ENCODE peak calls at places on chromosomes 11 and 22, in ten cellular contexts. One of them, this sample, is unnamed.

GRCh38 chr11:118304809-118305248 is 299 bp downstream of the CD3E start:
- DNase-seq in NCI-H2171: no peak
- DNase-seq in ovary: no peak
- DNase-seq in OCI-LY7: no peak
- DNase-seq in HT1080: no peak
- DNase-seq in AG08395: no peak
- DNase-seq in kidney: no peak
- DNase-seq in activated CD4-positive, alpha-beta T cell treated with anti-CD3 and anti-CD28 coated beads, Interleukin-2, amount 50 U/mL, for 4 hours: peak; percentile 21
- DNase-seq in heart left ventricle: no peak
- DNase-seq in nucleus accumbens: no peak
- DNase-seq in this sample: no peak

GRCh38 chr11:71927813-71928738 is at the start of gene XNDC1N:
- DNase-seq in kidney: peak; percentile 78
- DNase-seq in HT1080: peak; percentile 88
- DNase-seq in OCI-LY7: peak; percentile 92
- DNase-seq in nucleus accumbens: peak; percentile 96
- DNase-seq in NCI-H2171: peak; percentile 88
- DNase-seq in heart left ventricle: peak; percentile 55
- DNase-seq in activated CD4-positive, alpha-beta T cell treated with anti-CD3 and anti-CD28 coated beads, Interleukin-2, amount 50 U/mL, for 4 hours: peak; percentile 67
- DNase-seq in ovary: peak; percentile 80
- DNase-seq in AG08395: peak; percentile 88
- DNase-seq in this sample: peak; percentile 87

GRCh38 chr11:11618973-11619435 is 2.8 kb downstream of the GALNT18 start:
- DNase-seq in AG08395: no peak
- DNase-seq in ovary: no peak
- DNase-seq in kidney: no peak
- DNase-seq in heart left ventricle: no peak
- DNase-seq in nucleus accumbens: no peak
- DNase-seq in NCI-H2171: no peak
- DNase-seq in HT1080: no peak
- DNase-seq in OCI-LY7: no peak
- DNase-seq in activated CD4-positive, alpha-beta T cell treated with anti-CD3 and anti-CD28 coated beads, Interleukin-2, amount 50 U/mL, for 4 hours: no peak
- DNase-seq in this sample: no peak

GRCh38 chr11:2002807-2003206 is 5.2 kb upstream of the H19 start:
- DNase-seq in AG08395: no peak
- DNase-seq in heart left ventricle: no peak
- DNase-seq in kidney: no peak
- DNase-seq in OCI-LY7: no peak
- DNase-seq in ovary: no peak
- DNase-seq in HT1080: no peak
- DNase-seq in nucleus accumbens: no peak
- DNase-seq in activated CD4-positive, alpha-beta T cell treated with anti-CD3 and anti-CD28 coated beads, Interleukin-2, amount 50 U/mL, for 4 hours: no peak
- DNase-seq in NCI-H2171: no peak
- DNase-seq in this sample: no peak

GRCh38 chr22:24952837-24953293 is 349 bp downstream of the KIAA1671 start:
- DNase-seq in OCI-LY7: no peak
- DNase-seq in kidney: peak; percentile 86
- DNase-seq in heart left ventricle: peak; percentile 41
- DNase-seq in AG08395: peak; percentile 66
- DNase-seq in ovary: peak; percentile 71
- DNase-seq in HT1080: peak; percentile 73
- DNase-seq in nucleus accumbens: no peak
- DNase-seq in NCI-H2171: peak; percentile 58
- DNase-seq in activated CD4-positive, alpha-beta T cell treated with anti-CD3 and anti-CD28 coated beads, Interleukin-2, amount 50 U/mL, for 4 hours: no peak
- DNase-seq in this sample: peak; percentile 19

GRCh38 chr22:17570851-17571631 is 7.7 kb downstream of the SLC25A18 start:
- DNase-seq in activated CD4-positive, alpha-beta T cell treated with anti-CD3 and anti-CD28 coated beads, Interleukin-2, amount 50 U/mL, for 4 hours: no peak
- DNase-seq in HT1080: no peak
- DNase-seq in kidney: peak; percentile 89
- DNase-seq in ovary: peak; percentile 86
- DNase-seq in AG08395: peak; percentile 88
- DNase-seq in nucleus accumbens: peak; percentile 69
- DNase-seq in NCI-H2171: no peak
- DNase-seq in OCI-LY7: no peak
- DNase-seq in heart left ventricle: peak; percentile 96
- DNase-seq in this sample: peak; percentile 68

GRCh38 chr11:119065369-119065768 is 2.2 kb upstream of the VPS11 start:
- DNase-seq in OCI-LY7: peak; percentile 61
- DNase-seq in HT1080: peak; percentile 29
- DNase-seq in NCI-H2171: no peak
- DNase-seq in AG08395: peak; percentile 51
- DNase-seq in nucleus accumbens: no peak
- DNase-seq in heart left ventricle: no peak
- DNase-seq in activated CD4-positive, alpha-beta T cell treated with anti-CD3 and anti-CD28 coated beads, Interleukin-2, amount 50 U/mL, for 4 hours: peak; percentile 35
- DNase-seq in ovary: no peak
- DNase-seq in kidney: no peak
- DNase-seq in this sample: peak; percentile 33

GRCh38 chr11:20880094-20880493 is 210.7 kb downstream of the NELL1 start:
- DNase-seq in nucleus accumbens: no peak
- DNase-seq in NCI-H2171: no peak
- DNase-seq in heart left ventricle: no peak
- DNase-seq in ovary: no peak
- DNase-seq in HT1080: no peak
- DNase-seq in AG08395: no peak
- DNase-seq in kidney: no peak
- DNase-seq in activated CD4-positive, alpha-beta T cell treated with anti-CD3 and anti-CD28 coated beads, Interleukin-2, amount 50 U/mL, for 4 hours: no peak
- DNase-seq in OCI-LY7: no peak
- DNase-seq in this sample: no peak

GRCh38 chr11:20087118-20087521 is 73.2 kb downstream of the DBX1 start:
- DNase-seq in kidney: no peak
- DNase-seq in NCI-H2171: no peak
- DNase-seq in HT1080: no peak
- DNase-seq in nucleus accumbens: no peak
- DNase-seq in heart left ventricle: no peak
- DNase-seq in activated CD4-positive, alpha-beta T cell treated with anti-CD3 and anti-CD28 coated beads, Interleukin-2, amount 50 U/mL, for 4 hours: no peak
- DNase-seq in ovary: no peak
- DNase-seq in AG08395: peak; percentile 36
- DNase-seq in OCI-LY7: no peak
- DNase-seq in this sample: no peak

GRCh38 chr22:40679964-40680818 is 907 bp downstream of the MCHR1 start:
- DNase-seq in HT1080: no peak
- DNase-seq in ovary: no peak
- DNase-seq in kidney: no peak
- DNase-seq in NCI-H2171: no peak
- DNase-seq in AG08395: peak; percentile 21
- DNase-seq in OCI-LY7: no peak
- DNase-seq in nucleus accumbens: no peak
- DNase-seq in heart left ventricle: no peak
- DNase-seq in activated CD4-positive, alpha-beta T cell treated with anti-CD3 and anti-CD28 coated beads, Interleukin-2, amount 50 U/mL, for 4 hours: no peak
- DNase-seq in this sample: no peak

GRCh38 chr11:113991170-113991569 is 16.3 kb downstream of the HTR3A start:
- DNase-seq in nucleus accumbens: no peak
- DNase-seq in AG08395: peak; percentile 48
- DNase-seq in ovary: no peak
- DNase-seq in NCI-H2171: no peak
- DNase-seq in OCI-LY7: no peak
- DNase-seq in HT1080: no peak
- DNase-seq in activated CD4-positive, alpha-beta T cell treated with anti-CD3 and anti-CD28 coated beads, Interleukin-2, amount 50 U/mL, for 4 hours: no peak
- DNase-seq in heart left ventricle: no peak
- DNase-seq in kidney: no peak
- DNase-seq in this sample: no peak

GRCh38 chr11:124861670-124862069 is 3.6 kb upstream of the ROBO3 start:
- DNase-seq in ovary: no peak
- DNase-seq in nucleus accumbens: no peak
- DNase-seq in heart left ventricle: no peak
- DNase-seq in activated CD4-positive, alpha-beta T cell treated with anti-CD3 and anti-CD28 coated beads, Interleukin-2, amount 50 U/mL, for 4 hours: no peak
- DNase-seq in HT1080: no peak
- DNase-seq in NCI-H2171: no peak
- DNase-seq in AG08395: no peak
- DNase-seq in OCI-LY7: no peak
- DNase-seq in kidney: no peak
- DNase-seq in this sample: no peak

GRCh38 chr11:130215531-130216220 is 56.1 kb downstream of the ST14 start:
- DNase-seq in activated CD4-positive, alpha-beta T cell treated with anti-CD3 and anti-CD28 coated beads, Interleukin-2, amount 50 U/mL, for 4 hours: no peak
- DNase-seq in kidney: peak; percentile 32
- DNase-seq in nucleus accumbens: no peak
- DNase-seq in HT1080: no peak
- DNase-seq in AG08395: no peak
- DNase-seq in OCI-LY7: no peak
- DNase-seq in heart left ventricle: no peak
- DNase-seq in ovary: no peak
- DNase-seq in NCI-H2171: no peak
- DNase-seq in this sample: no peak

GRCh38 chr11:45798793-45799441 is 6.0 kb upstream of the SLC35C1 start:
- DNase-seq in kidney: no peak
- DNase-seq in ovary: no peak
- DNase-seq in activated CD4-positive, alpha-beta T cell treated with anti-CD3 and anti-CD28 coated beads, Interleukin-2, amount 50 U/mL, for 4 hours: no peak
- DNase-seq in HT1080: no peak
- DNase-seq in NCI-H2171: no peak
- DNase-seq in heart left ventricle: no peak
- DNase-seq in nucleus accumbens: no peak
- DNase-seq in AG08395: no peak
- DNase-seq in OCI-LY7: no peak
- DNase-seq in this sample: peak; percentile 69

GRCh38 chr11:9875402-9875801 is 211.5 kb downstream of the SWAP70 start:
- DNase-seq in NCI-H2171: no peak
- DNase-seq in OCI-LY7: no peak
- DNase-seq in ovary: no peak
- DNase-seq in HT1080: no peak
- DNase-seq in activated CD4-positive, alpha-beta T cell treated with anti-CD3 and anti-CD28 coated beads, Interleukin-2, amount 50 U/mL, for 4 hours: no peak
- DNase-seq in heart left ventricle: no peak
- DNase-seq in nucleus accumbens: no peak
- DNase-seq in AG08395: no peak
- DNase-seq in kidney: no peak
- DNase-seq in this sample: no peak

GRCh38 chr11:64720167-64720566 is 2.8 kb downstream of the NRXN2 start:
- DNase-seq in HT1080: no peak
- DNase-seq in activated CD4-positive, alpha-beta T cell treated with anti-CD3 and anti-CD28 coated beads, Interleukin-2, amount 50 U/mL, for 4 hours: no peak
- DNase-seq in kidney: no peak
- DNase-seq in AG08395: no peak
- DNase-seq in OCI-LY7: no peak
- DNase-seq in ovary: no peak
- DNase-seq in NCI-H2171: no peak
- DNase-seq in nucleus accumbens: no peak
- DNase-seq in heart left ventricle: no peak
- DNase-seq in this sample: no peak

GRCh38 chr22:50271519-50271970 is 1.4 kb upstream of the MAPK11 start:
- DNase-seq in NCI-H2171: peak; percentile 71
- DNase-seq in kidney: no peak
- DNase-seq in nucleus accumbens: no peak
- DNase-seq in OCI-LY7: peak; percentile 73
- DNase-seq in AG08395: peak; percentile 74
- DNase-seq in heart left ventricle: peak; percentile 69
- DNase-seq in activated CD4-positive, alpha-beta T cell treated with anti-CD3 and anti-CD28 coated beads, Interleukin-2, amount 50 U/mL, for 4 hours: peak; percentile 28
- DNase-seq in HT1080: peak; percentile 47
- DNase-seq in ovary: peak; percentile 70
- DNase-seq in this sample: no peak

GRCh38 chr11:121839821-121840220 is 276.2 kb downstream of the BLID start:
- DNase-seq in OCI-LY7: no peak
- DNase-seq in AG08395: peak; percentile 43
- DNase-seq in nucleus accumbens: no peak
- DNase-seq in kidney: no peak
- DNase-seq in HT1080: no peak
- DNase-seq in heart left ventricle: no peak
- DNase-seq in ovary: no peak
- DNase-seq in activated CD4-positive, alpha-beta T cell treated with anti-CD3 and anti-CD28 coated beads, Interleukin-2, amount 50 U/mL, for 4 hours: no peak
- DNase-seq in NCI-H2171: no peak
- DNase-seq in this sample: no peak

GRCh38 chr22:23537421-23537820 is 42.7 kb downstream of the IGLL1 start:
- DNase-seq in kidney: no peak
- DNase-seq in OCI-LY7: no peak
- DNase-seq in nucleus accumbens: no peak
- DNase-seq in NCI-H2171: no peak
- DNase-seq in activated CD4-positive, alpha-beta T cell treated with anti-CD3 and anti-CD28 coated beads, Interleukin-2, amount 50 U/mL, for 4 hours: no peak
- DNase-seq in AG08395: no peak
- DNase-seq in HT1080: no peak
- DNase-seq in heart left ventricle: no peak
- DNase-seq in ovary: no peak
- DNase-seq in this sample: no peak

GRCh38 chr22:42289671-42290269 is 19.3 kb upstream of the TCF20 start:
- DNase-seq in kidney: no peak
- DNase-seq in OCI-LY7: no peak
- DNase-seq in AG08395: no peak
- DNase-seq in NCI-H2171: peak; percentile 80
- DNase-seq in nucleus accumbens: peak; percentile 10
- DNase-seq in ovary: peak; percentile 33
- DNase-seq in activated CD4-positive, alpha-beta T cell treated with anti-CD3 and anti-CD28 coated beads, Interleukin-2, amount 50 U/mL, for 4 hours: no peak
- DNase-seq in HT1080: no peak
- DNase-seq in heart left ventricle: no peak
- DNase-seq in this sample: no peak

GRCh38 chr11:25065711-25066110 is 568.9 kb downstream of the LUZP2 start:
- DNase-seq in activated CD4-positive, alpha-beta T cell treated with anti-CD3 and anti-CD28 coated beads, Interleukin-2, amount 50 U/mL, for 4 hours: no peak
- DNase-seq in OCI-LY7: no peak
- DNase-seq in HT1080: peak; percentile 89
- DNase-seq in kidney: no peak
- DNase-seq in ovary: no peak
- DNase-seq in heart left ventricle: no peak
- DNase-seq in AG08395: no peak
- DNase-seq in NCI-H2171: no peak
- DNase-seq in nucleus accumbens: no peak
- DNase-seq in this sample: peak; percentile 56

GRCh38 chr11:35763772-35764171 is 101.2 kb downstream of the TRIM44 start:
- DNase-seq in activated CD4-positive, alpha-beta T cell treated with anti-CD3 and anti-CD28 coated beads, Interleukin-2, amount 50 U/mL, for 4 hours: no peak
- DNase-seq in heart left ventricle: no peak
- DNase-seq in OCI-LY7: no peak
- DNase-seq in NCI-H2171: no peak
- DNase-seq in HT1080: no peak
- DNase-seq in ovary: no peak
- DNase-seq in nucleus accumbens: no peak
- DNase-seq in kidney: no peak
- DNase-seq in AG08395: no peak
- DNase-seq in this sample: no peak

GRCh38 chr22:39215430-39216142 is 29.2 kb downstream of the PDGFB start:
- DNase-seq in nucleus accumbens: no peak
- DNase-seq in ovary: no peak
- DNase-seq in NCI-H2171: no peak
- DNase-seq in HT1080: no peak
- DNase-seq in kidney: peak; percentile 57
- DNase-seq in activated CD4-positive, alpha-beta T cell treated with anti-CD3 and anti-CD28 coated beads, Interleukin-2, amount 50 U/mL, for 4 hours: peak; percentile 32
- DNase-seq in heart left ventricle: no peak
- DNase-seq in AG08395: no peak
- DNase-seq in OCI-LY7: peak; percentile 23
- DNase-seq in this sample: no peak

GRCh38 chr11:111795333-111795985 is 29.3 kb upstream of the PPP2R1B start:
- DNase-seq in nucleus accumbens: no peak
- DNase-seq in kidney: no peak
- DNase-seq in activated CD4-positive, alpha-beta T cell treated with anti-CD3 and anti-CD28 coated beads, Interleukin-2, amount 50 U/mL, for 4 hours: no peak
- DNase-seq in ovary: no peak
- DNase-seq in HT1080: no peak
- DNase-seq in heart left ventricle: no peak
- DNase-seq in NCI-H2171: no peak
- DNase-seq in AG08395: peak; percentile 84
- DNase-seq in OCI-LY7: no peak
- DNase-seq in this sample: no peak

GRCh38 chr11:105673089-105673488 is 63.2 kb downstream of the GRIA4 start:
- DNase-seq in nucleus accumbens: no peak
- DNase-seq in ovary: no peak
- DNase-seq in OCI-LY7: peak; percentile 7
- DNase-seq in heart left ventricle: no peak
- DNase-seq in HT1080: peak; percentile 42
- DNase-seq in activated CD4-positive, alpha-beta T cell treated with anti-CD3 and anti-CD28 coated beads, Interleukin-2, amount 50 U/mL, for 4 hours: no peak
- DNase-seq in NCI-H2171: no peak
- DNase-seq in kidney: no peak
- DNase-seq in AG08395: peak; percentile 2
- DNase-seq in this sample: peak; percentile 43

GRCh38 chr22:46213052-46213451 is 37.0 kb downstream of the CDPF1 start:
- DNase-seq in NCI-H2171: no peak
- DNase-seq in kidney: no peak
- DNase-seq in HT1080: peak; percentile 20
- DNase-seq in OCI-LY7: no peak
- DNase-seq in AG08395: no peak
- DNase-seq in nucleus accumbens: no peak
- DNase-seq in ovary: no peak
- DNase-seq in activated CD4-positive, alpha-beta T cell treated with anti-CD3 and anti-CD28 coated beads, Interleukin-2, amount 50 U/mL, for 4 hours: no peak
- DNase-seq in heart left ventricle: no peak
- DNase-seq in this sample: no peak

GRCh38 chr11:14331476-14332136 is 27.4 kb downstream of the RRAS2 start:
- DNase-seq in OCI-LY7: no peak
- DNase-seq in nucleus accumbens: no peak
- DNase-seq in AG08395: no peak
- DNase-seq in HT1080: no peak
- DNase-seq in heart left ventricle: no peak
- DNase-seq in activated CD4-positive, alpha-beta T cell treated with anti-CD3 and anti-CD28 coated beads, Interleukin-2, amount 50 U/mL, for 4 hours: no peak
- DNase-seq in kidney: no peak
- DNase-seq in ovary: no peak
- DNase-seq in NCI-H2171: no peak
- DNase-seq in this sample: no peak

GRCh38 chr22:26134654-26135330 is 34.5 kb upstream of the SEZ6L start:
- DNase-seq in activated CD4-positive, alpha-beta T cell treated with anti-CD3 and anti-CD28 coated beads, Interleukin-2, amount 50 U/mL, for 4 hours: no peak
- DNase-seq in NCI-H2171: no peak
- DNase-seq in ovary: no peak
- DNase-seq in nucleus accumbens: no peak
- DNase-seq in OCI-LY7: peak; percentile 8
- DNase-seq in kidney: no peak
- DNase-seq in heart left ventricle: no peak
- DNase-seq in HT1080: peak; percentile 2
- DNase-seq in AG08395: no peak
- DNase-seq in this sample: no peak

This sample was measured in H4.